ENCODE peak calls at places on chromosome 16, in nine cellular contexts. C is activated T-cell treated with anti-CD3 and anti-CD28 coated beads, Interleukin-2, amount 50 U/mL, for 72 hours; M is posterior vena cava; A is choroid plexus epithelial cell; Z is SHP77; X is AG04449; U is activated CD4-positive, alpha-beta T cell treated with anti-CD3 and anti-CD28 coated beads for 24 hours; P is nephron progenitor cell; J is H1. S is an unnamed sample.

GRCh38 chr16:67242138-67242730 is 5.0 kb downstream of the FHOD1 start:
- DNase-seq in C (no peak), M (no peak), A (no peak), Z (no peak), X (no peak), U (no peak), P (no peak), J (no peak), S (no peak)

GRCh38 chr16:66984902-66985311 is 3.5 kb upstream of the CES4A start:
- DNase-seq in C (peak; percentile 87), M (no peak), A (no peak), Z (no peak), X (no peak), U (peak; percentile 55), P (no peak), J (no peak), S (no peak)

GRCh38 chr16:87602821-87603683 is 744 bp downstream of the JPH3 start:
- DNase-seq in C (no peak), M (no peak), A (no peak), Z (no peak), X (no peak), U (no peak), P (peak; percentile 66), J (peak; percentile 75), S (no peak)

GRCh38 chr16:85542548-85542927 is 70.6 kb upstream of the GSE1 start:
- DNase-seq in C (no peak), M (no peak), A (no peak), Z (no peak), X (no peak), U (no peak), P (no peak), J (no peak), S (no peak)

GRCh38 chr16:19380316-19380715 is 37.4 kb upstream of the TMC5 start:
- DNase-seq in C (no peak), M (no peak), A (no peak), Z (no peak), X (no peak), U (no peak), P (no peak), J (no peak), S (no peak)

GRCh38 chr16:27730703-27731220 is 180.8 kb downstream of the KATNIP start:
- DNase-seq in C (no peak), M (peak; percentile 42), A (no peak), Z (no peak), X (no peak), U (no peak), P (no peak), J (no peak), S (no peak)

GRCh38 chr16:67177743-67178699 is 5.7 kb downstream of the MATCAP1 start:
- DNase-seq in C (peak; percentile 54), M (no peak), A (peak; percentile 73), Z (peak; percentile 38), X (no peak), U (no peak), P (peak; percentile 72), J (peak; percentile 86), S (peak; percentile 87)

GRCh38 chr16:1075546-1075945 is 3.0 kb downstream of the SSTR5 start:
- DNase-seq in C (no peak), M (no peak), A (no peak), Z (no peak), X (no peak), U (no peak), P (no peak), J (no peak), S (no peak)

GRCh38 chr16:68445458-68445857 is 2.9 kb downstream of the SMPD3 start:
- DNase-seq in C (peak; percentile 66), M (no peak), A (peak; percentile 63), Z (peak; percentile 62), X (no peak), U (peak; percentile 18), P (peak; percentile 71), J (peak; percentile 80), S (peak; percentile 78)

GRCh38 chr16:75593825-75594820 is 27.9 kb downstream of the GABARAPL2 start:
- DNase-seq in C (peak; percentile 9), M (no peak), A (peak; percentile 66), Z (peak; percentile 69), X (peak; percentile 26), U (no peak), P (no peak), J (peak; percentile 62), S (peak; percentile 63)

GRCh38 chr16:88639231-88640038 is 1.1 kb downstream of the IL17C start:
- DNase-seq in C (peak; percentile 14), M (no peak), A (no peak), Z (no peak), X (no peak), U (no peak), P (peak; percentile 40), J (peak; percentile 93), S (peak; percentile 70)

GRCh38 chr16:25124503-25124902 is 13.0 kb downstream of the LCMT1 start:
- DNase-seq in C (no peak), M (no peak), A (no peak), Z (no peak), X (no peak), U (no peak), P (no peak), J (no peak), S (no peak)

GRCh38 chr16:79172306-79172705 is 428.2 kb downstream of the MAF start:
- DNase-seq in C (no peak), M (no peak), A (no peak), Z (peak; percentile 37), X (no peak), U (no peak), P (no peak), J (no peak), S (no peak)

GRCh38 chr16:868846-869822 is 68.6 kb upstream of the GNG13 start:
- DNase-seq in C (no peak), M (no peak), A (no peak), Z (no peak), X (no peak), U (no peak), P (no peak), J (no peak), S (no peak)

GRCh38 chr16:66847533-66848057 is 3.4 kb downstream of the CA7 start:
- DNase-seq in C (no peak), M (no peak), A (no peak), Z (no peak), X (no peak), U (no peak), P (no peak), J (no peak), S (no peak)

GRCh38 chr16:10992112-10992511 is 47.7 kb downstream of the CLEC16A start:
- DNase-seq in C (no peak), M (no peak), A (peak; percentile 90), Z (no peak), X (peak; percentile 59), U (no peak), P (no peak), J (no peak), S (no peak)

S was measured in ELF-1.